ENCODE peak calls at places on chromosomes 16 and 17, in six cellular contexts. Q is HL-60, Z is lower leg skin, X is aorta, F is tibial artery, G is AG09309. K is an unnamed sample.

GRCh38 chr16:23879735-23880373 is 44.1 kb downstream of the PRKCB start:
- DNase-seq in Q (no peak), Z (no peak), X (no peak), F (no peak), G (no peak), K (no peak)

GRCh38 chr17:66673668-66674276 is 161.1 kb upstream of the CACNG5 start:
- DNase-seq in Q (no peak), Z (peak), X (no peak), F (no peak), G (no peak), K (no peak)

GRCh38 chr16:71746442-71747046 is 22.0 kb upstream of the PHLPP2 start:
- DNase-seq in Q (no peak), Z (no peak), X (no peak), F (no peak), G (no peak), K (no peak)

GRCh38 chr17:80518392-80518791 is 26.2 kb upstream of the RPTOR start:
- DNase-seq in Q (no peak), Z (no peak), X (no peak), F (no peak), G (no peak), K (no peak)

GRCh38 chr16:89953671-89954406 is 5.3 kb downstream of the DEF8 start:
- DNase-seq in Q (no peak), Z (no peak), X (no peak), F (no peak), G (no peak), K (no peak)

GRCh38 chr16:81641403-81642106 is 137.5 kb upstream of the PLCG2 start:
- DNase-seq in Q (no peak), Z (no peak), X (no peak), F (no peak), G (no peak), K (no peak)

GRCh38 chr17:44095647-44096496 is 25.3 kb downstream of the G6PC3 start:
- DNase-seq in Q (peak), Z (peak), X (no peak), F (peak), G (peak), K (no peak)

GRCh38 chr16:53636978-53637377 is 66.7 kb downstream of the RPGRIP1L start:
- DNase-seq in Q (no peak), Z (no peak), X (no peak), F (no peak), G (no peak), K (no peak)

GRCh38 chr16:30567991-30568638 is 3.4 kb downstream of the ZNF688 start:
- DNase-seq in Q (peak), Z (no peak), X (no peak), F (no peak), G (peak), K (no peak)

GRCh38 chr17:62670202-62670821 is 42.8 kb downstream of the MRC2 start:
- DNase-seq in Q (no peak), Z (peak), X (peak), F (no peak), G (no peak), K (no peak)

GRCh38 chr17:49315551-49315951 is 46.5 kb downstream of the ZNF652 start:
- DNase-seq in Q (peak), Z (peak), X (peak), F (peak), G (peak), K (no peak)

GRCh38 chr17:80287038-80287437 is 26.4 kb downstream of the RNF213 start:
- DNase-seq in Q (no peak), Z (no peak), X (no peak), F (no peak), G (no peak), K (no peak)

GRCh38 chr16:62638964-62639861 is 603.0 kb upstream of the CDH8 start:
- DNase-seq in Q (no peak), Z (no peak), X (no peak), F (no peak), G (no peak), K (no peak)

GRCh38 chr17:9020096-9020823 is 1.1 kb upstream of the NTN1 start:
- DNase-seq in Q (no peak), Z (no peak), X (no peak), F (no peak), G (no peak), K (no peak)
- H3K4me3 ChIP-seq in Q (peak), Z (no peak), X (no peak), F (peak), G (no peak), K (peak)

GRCh38 chr16:28891964-28892890 is 13.9 kb downstream of the ATP2A1 start:
- DNase-seq in Q (no peak), Z (no peak), X (no peak), F (no peak), G (no peak), K (no peak)
- H3K4me3 ChIP-seq in Q (no peak), Z (no peak), X (no peak), F (no peak), G (no peak), K (no peak)

GRCh38 chr17:50532452-50533024 is at the start of gene EPN3:
- DNase-seq in Q (no peak), Z (peak), X (no peak), F (no peak), G (no peak), K (no peak)
- H3K4me3 ChIP-seq in Q (no peak), Z (peak), X (no peak), F (no peak), G (no peak), K (peak)

DNA sequence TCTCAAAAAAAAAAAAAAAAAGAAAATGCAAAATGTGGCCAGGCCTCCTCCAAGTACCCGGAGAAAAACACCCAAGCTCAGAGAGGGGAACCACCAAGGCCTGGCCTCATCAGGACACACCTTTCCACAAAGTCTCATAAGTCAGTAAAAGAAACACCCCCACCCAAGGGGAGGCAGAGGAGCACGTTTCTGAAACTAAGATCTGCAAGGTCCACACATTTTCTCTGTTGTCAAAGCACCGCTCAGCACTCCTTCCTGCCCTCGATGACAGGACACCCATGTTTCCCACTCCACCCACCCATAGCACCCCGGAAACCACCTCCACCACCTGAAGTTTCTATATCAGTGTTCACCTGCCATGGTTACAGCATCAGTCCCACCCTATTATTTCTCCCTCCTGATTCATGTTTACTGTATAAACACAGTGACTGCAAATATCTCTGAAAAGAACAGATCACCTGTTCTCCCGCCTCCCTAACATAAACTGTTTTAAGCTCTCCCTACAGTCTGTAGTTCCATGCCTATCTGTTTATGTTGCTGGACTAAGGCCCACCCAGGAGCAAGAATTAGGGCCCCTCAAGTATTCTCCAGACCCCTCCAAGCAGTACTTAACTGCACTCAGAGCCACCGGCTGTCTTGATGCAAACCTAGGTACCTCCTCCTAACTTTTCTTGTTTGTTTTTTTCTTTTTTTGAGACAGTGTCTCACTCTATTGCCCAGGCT is 2.0 kb downstream of the CORO7 start:
- DNase-seq in Q (no peak), Z (no peak), X (no peak), F (no peak), G (no peak), K (no peak)
- H3K4me3 ChIP-seq in Q (peak), Z (no peak), X (no peak), F (no peak), G (no peak), K (no peak)

GRCh38 chr17:45130640-45131293 is 1.5 kb downstream of the PLCD3 start:
- DNase-seq in Q (no peak), Z (no peak), X (no peak), F (no peak), G (no peak), K (no peak)
- H3K4me3 ChIP-seq in Q (no peak), Z (no peak), X (peak), F (peak), G (peak), K (peak)

GRCh38 chr17:41069031-41069430 is 3.4 kb upstream of the KRTAP2-4 start:
- DNase-seq in Q (no peak), Z (no peak), X (no peak), F (no peak), G (no peak), K (no peak)
- H3K4me3 ChIP-seq in Q (no peak), Z (no peak), X (no peak), F (no peak), G (no peak), K (no peak)

GRCh38 chr17:77462101-77462500 is 321.3 kb downstream of the SEC14L1 start:
- DNase-seq in Q (no peak), Z (no peak), X (no peak), F (no peak), G (no peak), K (no peak)
- H3K4me3 ChIP-seq in Q (no peak), Z (no peak), X (no peak), F (no peak), G (no peak), K (no peak)

GRCh38 chr16:17359778-17360177 is 111.0 kb downstream of the XYLT1 start:
- DNase-seq in Q (peak), Z (no peak), X (no peak), F (no peak), G (peak), K (no peak)
- H3K4me3 ChIP-seq in Q (no peak), Z (no peak), X (no peak), F (no peak), G (no peak), K (no peak)

GRCh38 chr16:15792563-15792971 is 64.3 kb downstream of the MYH11 start:
- DNase-seq in Q (no peak), Z (no peak), X (peak), F (no peak), G (no peak), K (no peak)
- H3K4me3 ChIP-seq in Q (no peak), Z (no peak), X (no peak), F (no peak), G (no peak), K (no peak)